ENCODE peak calls at places on chromosomes 12 and 14, in four cellular contexts. V is cardiac fibroblast, H is right cardiac atrium, K is tibial artery. F is an unnamed sample.

GRCh38 chr14:93285048-93285447 is 47.8 kb downstream of the BTBD7 start:
- DNase-seq in V (peak; percentile 35), H (no peak), K (no peak), F (no peak)

GRCh38 chr12:120851444-120851843 is 52.7 kb downstream of the SPPL3 start:
- DNase-seq in V (no peak), H (no peak), K (no peak), F (no peak)

GRCh38 chr12:48023386-48023785 is 19.1 kb upstream of the COL2A1 start:
- DNase-seq in V (no peak), H (peak; percentile 74), K (no peak), F (no peak)

GRCh38 chr12:111429760-111430417 is 24.2 kb downstream of the SH2B3 start:
- DNase-seq in V (no peak), H (peak; percentile 58), K (no peak), F (no peak)

GRCh38 chr12:105330938-105331804 is 680 bp downstream of the C12orf75 start:
- DNase-seq in V (no peak), H (peak; percentile 55), K (no peak), F (peak; percentile 24)

GRCh38 chr14:23035303-23036164 is 834 bp upstream of the PSMB5 start:
- DNase-seq in V (no peak), H (no peak), K (no peak), F (no peak)

GRCh38 chr14:91294153-91294552 is 49.6 kb upstream of the GPR68 start:
- DNase-seq in V (peak; percentile 24), H (no peak), K (no peak), F (no peak)

GRCh38 chr14:99378782-99379214 is 101.9 kb downstream of the SETD3 start:
- DNase-seq in V (no peak), H (no peak), K (no peak), F (peak; percentile 46)

GRCh38 chr12:101608301-101609133 is 13.7 kb downstream of the MYBPC1 start:
- DNase-seq in V (no peak), H (no peak), K (no peak), F (no peak)

GRCh38 chr12:104604995-104605675 is 148.4 kb downstream of the CHST11 start:
- DNase-seq in V (no peak), H (peak; percentile 73), K (peak; percentile 59), F (no peak)

GRCh38 chr12:2456813-2457186 is 338.0 kb upstream of the FKBP4 start:
- DNase-seq in V (no peak), H (no peak), K (no peak), F (peak; percentile 51)

F was measured in NCI-H2107.